ENCODE peak calls at places on chromosomes 1 and 21, in six cellular contexts. B is adrenal gland, S is prostate gland, R is GM12865, J is fibroblast of villous mesenchyme, K is psoas muscle. N is an unnamed sample.

GRCh38 chr1:119009300-119009660 is 21.1 kb upstream of the TBX15 start:
- DNase-seq in B (no peak), S (no peak), R (no peak), J (no peak), K (no peak), N (no peak)

GRCh38 chr1:51236548-51237312 is 657 bp downstream of the RNF11 start:
- DNase-seq in B (peak), S (peak), R (peak), J (peak), K (peak), N (peak)

GRCh38 chr1:230459463-230459862 is 33.3 kb upstream of the PGBD5 start:
- DNase-seq in B (peak), S (no peak), R (no peak), J (peak), K (no peak), N (no peak)

GRCh38 chr1:40032240-40032891 is 8.2 kb upstream of the CAP1 start:
- DNase-seq in B (peak), S (peak), R (peak), J (peak), K (peak), N (peak)

GRCh38 chr1:58652351-58653184 is 47.3 kb downstream of the MYSM1 start:
- DNase-seq in B (peak), S (peak), R (peak), J (peak), K (peak), N (no peak)

GRCh38 chr1:52927219-52928082 is at the start of gene SCP2:
- DNase-seq in B (peak), S (peak), R (peak), J (peak), K (peak), N (peak)

GRCh38 chr21:46096997-46097825 is 701 bp upstream of the COL6A2 start:
- DNase-seq in B (peak), S (peak), R (no peak), J (peak), K (peak), N (peak)

GRCh38 chr1:3749512-3749911 is 2.7 kb upstream of the CCDC27 start:
- DNase-seq in B (no peak), S (no peak), R (no peak), J (no peak), K (no peak), N (no peak)

GRCh38 chr1:248618878-248619277 is 16.0 kb downstream of the OR2T11 start:
- DNase-seq in B (peak), S (peak), R (peak), J (no peak), K (peak), N (no peak)

DNA sequence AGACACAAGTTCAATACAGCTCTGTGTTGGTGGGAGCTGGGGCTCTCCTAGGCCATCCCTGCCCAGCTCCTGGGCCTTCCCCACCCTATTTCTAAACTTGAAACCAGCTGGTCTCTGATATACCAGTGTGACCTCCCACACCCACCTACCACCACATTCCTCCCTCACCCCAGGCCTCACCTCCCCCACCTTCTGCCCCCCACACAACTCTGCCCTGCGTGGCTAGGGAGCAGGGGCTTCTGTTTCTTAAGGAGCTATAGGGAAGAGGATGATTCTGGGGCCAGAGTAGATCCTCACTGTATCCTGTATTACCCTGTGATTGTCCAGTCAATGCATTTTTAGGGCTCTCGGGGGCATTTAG is 16.5 kb downstream of the NES start:
- DNase-seq in B (no peak), S (no peak), R (no peak), J (no peak), K (no peak), N (no peak)
- H3K4me3 ChIP-seq in B (peak), S (no peak), R (peak), J (peak), K (peak), N (peak)

GRCh38 chr1:212966619-212967018 is 16.3 kb downstream of the VASH2 start:
- DNase-seq in B (no peak), S (no peak), R (no peak), J (no peak), K (no peak), N (no peak)

GRCh38 chr1:212971312-212971711 is 21.0 kb downstream of the VASH2 start:
- DNase-seq in B (no peak), S (no peak), R (no peak), J (no peak), K (no peak), N (no peak)

GRCh38 chr1:212968385-212968863 is 18.1 kb downstream of the VASH2 start:
- DNase-seq in B (no peak), S (no peak), R (peak), J (no peak), K (no peak), N (no peak)

GRCh38 chr1:212970085-212970484 is 19.7 kb downstream of the VASH2 start:
- DNase-seq in B (no peak), S (no peak), R (no peak), J (no peak), K (no peak), N (no peak)

GRCh38 chr1:212967767-212968166 is 17.4 kb downstream of the VASH2 start:
- DNase-seq in B (no peak), S (no peak), R (peak), J (peak), K (no peak), N (no peak)
- TF ChIP-seq CTCF in B (peak), S (no peak), R (peak), J (peak), K (peak), N (peak)

GRCh38 chr1:150763631-150764223 is 1.9 kb downstream of the CTSS start:
- DNase-seq in B (no peak), S (no peak), R (peak), J (peak), K (no peak), N (no peak)
- H3K4me3 ChIP-seq in B (no peak), S (no peak), R (peak), J (no peak), K (peak), N (no peak)

GRCh38 chr1:114956570-114956969 is 73.1 kb upstream of the TSHB start:
- DNase-seq in B (no peak), S (no peak), R (peak), J (peak), K (no peak), N (no peak)
- TF ChIP-seq CTCF in B (peak), S (no peak), R (peak), J (peak), K (peak), N (no peak)

GRCh38 chr1:183234660-183235476 is 48.8 kb downstream of the LAMC2 start:
- DNase-seq in B (peak), S (peak), R (no peak), J (peak), K (peak), N (peak)
- H3K4me3 ChIP-seq in B (peak), S (peak), R (no peak), J (peak), K (peak), N (peak)

GRCh38 chr1:42184616-42185015 is 20.1 kb upstream of the GUCA2A start:
- DNase-seq in B (no peak), S (no peak), R (no peak), J (no peak), K (no peak), N (no peak)
- TF ChIP-seq CTCF in B (no peak), S (no peak), R (no peak), J (no peak), K (no peak), N (no peak)

GRCh38 chr1:41362357-41362721 is 1.1 kb downstream of the FOXO6 start:
- DNase-seq in B (no peak), S (no peak), R (no peak), J (no peak), K (no peak), N (no peak)
- H3K4me3 ChIP-seq in B (no peak), S (no peak), R (no peak), J (no peak), K (peak), N (peak)

GRCh38 chr1:24737368-24738117 is 7.7 kb upstream of the CLIC4 start:
- DNase-seq in B (no peak), S (no peak), R (no peak), J (no peak), K (no peak), N (no peak)
- TF ChIP-seq CTCF in B (no peak), S (no peak), R (no peak), J (no peak), K (no peak), N (no peak)

DNA sequence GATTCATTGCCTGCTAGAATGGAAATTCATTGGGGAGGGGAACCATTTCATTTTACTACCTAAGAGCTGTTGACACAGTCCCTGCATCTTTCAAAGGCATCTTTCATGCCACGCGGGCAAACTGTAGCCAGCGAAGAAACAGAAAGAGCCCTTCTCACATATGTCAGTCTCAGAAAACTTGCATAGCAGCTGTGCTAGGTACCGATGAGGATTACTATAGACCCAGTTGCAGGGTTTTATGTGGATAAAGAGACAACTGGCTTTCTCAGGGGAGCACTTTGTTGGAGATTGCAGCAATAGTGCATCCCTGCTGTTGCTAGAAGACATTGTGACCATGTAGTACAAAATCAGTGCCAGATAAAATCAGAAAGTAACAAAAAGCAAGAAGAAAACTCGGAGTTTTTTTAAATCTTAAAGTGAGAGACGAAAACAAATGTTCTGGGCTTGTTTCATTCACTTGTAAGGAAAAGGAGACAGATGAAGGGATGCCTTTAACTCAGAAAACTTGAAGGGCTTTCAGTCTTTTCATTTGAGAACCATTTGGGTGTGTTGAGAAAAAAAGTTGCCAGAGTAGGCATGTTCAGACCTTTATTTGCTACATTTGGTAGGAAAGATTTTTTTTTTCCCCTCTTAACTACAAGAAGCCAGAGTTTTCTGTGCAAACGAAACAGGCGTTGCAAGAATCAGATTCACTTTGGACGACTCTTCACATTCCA is 804.1 kb downstream of the USP25 start:
- DNase-seq in B (no peak), S (no peak), R (no peak), J (no peak), K (no peak), N (no peak)
- H3K4me3 ChIP-seq in B (no peak), S (peak), R (no peak), J (peak), K (peak), N (peak)

DNA sequence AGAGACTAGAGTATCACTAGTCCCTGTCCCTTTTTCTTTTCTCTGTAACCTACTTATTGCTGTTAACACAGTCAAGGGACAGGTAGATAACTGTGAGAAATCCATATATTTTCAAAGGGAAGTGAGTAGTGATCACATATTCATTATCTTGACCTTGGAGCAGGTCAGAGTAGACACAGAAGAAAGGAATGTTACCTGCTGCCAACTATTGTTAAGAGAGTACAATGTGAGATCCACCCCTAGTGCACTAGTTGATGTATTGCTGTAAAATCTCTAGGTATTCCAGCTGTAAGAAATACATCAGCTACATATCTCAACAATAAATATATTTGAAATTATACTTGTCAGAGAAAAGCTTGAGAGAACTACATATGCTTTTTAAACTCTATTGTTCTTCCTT is 68.7 kb upstream of the ADGRL2 start:
- DNase-seq in B (no peak), S (no peak), R (no peak), J (no peak), K (no peak), N (no peak)
- TF ChIP-seq CTCF in B (no peak), S (no peak), R (no peak), J (no peak), K (no peak), N (no peak)